ENCODE peak calls at places on chromosomes 12 and 14, in eight cellular contexts. E is Caki2, T is NCI-H1694 treated with DMSO at 0.1 percent for 48 hours, O is GM06990, J is AG08395, C is Ammon's horn, Q is uterus, V is gastrocnemius medialis. N is an unnamed sample.

GRCh38 chr14:102913341-102914211 is 8.9 kb upstream of the AMN start:
- DNase-seq in E (no peak), T (no peak), O (no peak), J (no peak), C (no peak), Q (no peak), V (peak; percentile 4), N (no peak)

GRCh38 chr14:44803239-44803905 is 158.4 kb downstream of the KLHL28 start:
- DNase-seq in E (peak; percentile 35), T (peak; percentile 79), O (no peak), J (peak; percentile 67), C (peak; percentile 73), Q (no peak), V (no peak), N (no peak)

GRCh38 chr12:55996715-55997534 is at the start of gene SUOX:
- DNase-seq in E (peak; percentile 98), T (peak; percentile 61), O (peak; percentile 84), J (peak; percentile 99), C (peak; percentile 99), Q (peak; percentile 98), V (peak; percentile 99), N (peak; percentile 35)

GRCh38 chr12:52837341-52837741 is 3.2 kb upstream of the KRT79 start:
- DNase-seq in E (peak; percentile 18), T (no peak), O (no peak), J (peak; percentile 81), C (no peak), Q (no peak), V (no peak), N (no peak)

GRCh38 chr12:44847888-44848770 is 28.0 kb downstream of the NELL2 start:
- DNase-seq in E (no peak), T (no peak), O (peak; percentile 32), J (no peak), C (no peak), Q (no peak), V (no peak), N (peak; percentile 69)

GRCh38 chr14:106844608-106845285 is 1318.4 kb downstream of the TMEM121 start:
- DNase-seq in E (peak; percentile 43), T (no peak), O (peak; percentile 79), J (no peak), C (peak; percentile 68), Q (peak; percentile 26), V (peak; percentile 38), N (peak; percentile 40)

GRCh38 chr12:126210448-126210847 is 1145.2 kb downstream of the AACS start:
- DNase-seq in E (no peak), T (no peak), O (no peak), J (no peak), C (no peak), Q (no peak), V (no peak), N (no peak)

GRCh38 chr12:10620078-10620779 is 6.8 kb upstream of the MAGOHB start:
- DNase-seq in E (no peak), T (no peak), O (no peak), J (no peak), C (no peak), Q (no peak), V (no peak), N (no peak)

GRCh38 chr12:14884458-14884878 is 1.2 kb downstream of the MGP start:
- DNase-seq in E (peak; percentile 8), T (peak; percentile 82), O (peak; percentile 46), J (peak; percentile 34), C (peak; percentile 86), Q (peak; percentile 89), V (peak; percentile 75), N (peak; percentile 79)

GRCh38 chr12:52692253-52692652 is 11.1 kb downstream of the KRT77 start:
- DNase-seq in E (no peak), T (no peak), O (no peak), J (no peak), C (no peak), Q (no peak), V (no peak), N (no peak)

GRCh38 chr12:100324498-100324897 is 32.4 kb upstream of the SLC17A8 start:
- DNase-seq in E (no peak), T (no peak), O (no peak), J (no peak), C (no peak), Q (no peak), V (no peak), N (no peak)

GRCh38 chr14:61482348-61483206 is 161.2 kb downstream of the PRKCH start:
- DNase-seq in E (no peak), T (no peak), O (no peak), J (no peak), C (no peak), Q (no peak), V (no peak), N (no peak)

GRCh38 chr14:62179367-62180018 is 417.3 kb downstream of the SNAPC1 start:
- DNase-seq in E (peak; percentile 18), T (peak; percentile 93), O (peak; percentile 6), J (peak; percentile 77), C (peak; percentile 87), Q (peak; percentile 18), V (peak; percentile 16), N (no peak)

GRCh38 chr12:98418357-98419075 is 96.9 kb upstream of the TMPO start:
- DNase-seq in E (peak; percentile 92), T (no peak), O (no peak), J (peak; percentile 96), C (no peak), Q (peak; percentile 83), V (peak; percentile 76), N (no peak)

GRCh38 chr12:129212221-129212630 is 358.9 kb downstream of the GLT1D1 start:
- DNase-seq in E (peak; percentile 6), T (peak; percentile 24), O (no peak), J (no peak), C (no peak), Q (no peak), V (no peak), N (no peak)

GRCh38 chr12:96399081-96399918 is 939 bp downstream of the CDK17 start:
- DNase-seq in E (peak; percentile 58), T (peak; percentile 20), O (peak; percentile 85), J (peak; percentile 71), C (peak; percentile 79), Q (peak; percentile 84), V (peak; percentile 65), N (peak; percentile 58)

GRCh38 chr14:105980224-105980623 is 453.8 kb downstream of the TMEM121 start:
- DNase-seq in E (no peak), T (peak; percentile 100), O (no peak), J (no peak), C (no peak), Q (no peak), V (no peak), N (no peak)

GRCh38 chr12:96220902-96221301 is 26.7 kb downstream of the ELK3 start:
- DNase-seq in E (peak; percentile 45), T (no peak), O (no peak), J (no peak), C (no peak), Q (no peak), V (no peak), N (no peak)

GRCh38 chr12:122547330-122547729 is 20.3 kb downstream of the KNTC1 start:
- DNase-seq in E (no peak), T (no peak), O (no peak), J (no peak), C (no peak), Q (no peak), V (no peak), N (no peak)

GRCh38 chr12:109885616-109886015 is 5.3 kb upstream of the GLTP start:
- DNase-seq in E (no peak), T (no peak), O (no peak), J (no peak), C (no peak), Q (no peak), V (no peak), N (no peak)

GRCh38 chr14:105591052-105591451 is 64.7 kb downstream of the TMEM121 start:
- DNase-seq in E (no peak), T (no peak), O (no peak), J (no peak), C (no peak), Q (no peak), V (no peak), N (no peak)

GRCh38 chr12:101459642-101460346 is 15.3 kb upstream of the SPIC start:
- DNase-seq in E (peak; percentile 4), T (no peak), O (no peak), J (peak; percentile 51), C (peak; percentile 5), Q (no peak), V (peak; percentile 25), N (no peak)

GRCh38 chr12:43347026-43347425 is 205.0 kb downstream of the ADAMTS20 start:
- DNase-seq in E (no peak), T (peak; percentile 44), O (no peak), J (no peak), C (peak; percentile 13), Q (no peak), V (no peak), N (no peak)

GRCh38 chr12:926641-927040 is 22.9 kb downstream of the RAD52 start:
- DNase-seq in E (no peak), T (no peak), O (no peak), J (no peak), C (no peak), Q (no peak), V (no peak), N (no peak)

GRCh38 chr12:120964298-120964697 is 14.0 kb upstream of the HNF1A start:
- DNase-seq in E (no peak), T (no peak), O (no peak), J (no peak), C (no peak), Q (no peak), V (no peak), N (no peak)

GRCh38 chr12:6852651-6853354 is 853 bp downstream of the USP5 start:
- DNase-seq in E (peak; percentile 88), T (peak; percentile 82), O (peak; percentile 51), J (peak; percentile 75), C (peak; percentile 74), Q (no peak), V (no peak), N (no peak)

GRCh38 chr12:52817003-52817698 is 3.2 kb upstream of the KRT4 start:
- DNase-seq in E (no peak), T (no peak), O (no peak), J (no peak), C (no peak), Q (no peak), V (no peak), N (no peak)

GRCh38 chr12:7989827-7990491 is 42.6 kb upstream of the FOXJ2 start:
- DNase-seq in E (no peak), T (no peak), O (peak; percentile 26), J (no peak), C (no peak), Q (no peak), V (peak; percentile 35), N (peak; percentile 76)

GRCh38 chr14:85401396-85401795 is 128.5 kb upstream of the FLRT2 start:
- DNase-seq in E (no peak), T (no peak), O (no peak), J (no peak), C (no peak), Q (no peak), V (no peak), N (no peak)

GRCh38 chr14:60106341-60106740 is 14.6 kb downstream of the PCNX4 start:
- DNase-seq in E (no peak), T (no peak), O (no peak), J (peak; percentile 44), C (peak; percentile 73), Q (no peak), V (peak; percentile 33), N (no peak)

GRCh38 chr12:8081228-8081920 is 700 bp upstream of the NECAP1 start:
- DNase-seq in E (peak; percentile 10), T (no peak), O (no peak), J (no peak), C (peak; percentile 40), Q (no peak), V (peak; percentile 50), N (peak; percentile 39)

GRCh38 chr12:16168078-16168477 is 109.4 kb downstream of the SLC15A5 start:
- DNase-seq in E (no peak), T (no peak), O (no peak), J (no peak), C (no peak), Q (no peak), V (no peak), N (no peak)

GRCh38 chr14:52059614-52060013 is 9.2 kb downstream of the NID2 start:
- DNase-seq in E (peak; percentile 85), T (no peak), O (no peak), J (no peak), C (no peak), Q (no peak), V (no peak), N (no peak)

N was measured in CD8-positive, alpha-beta T cell.